ENCODE peak calls at places on chromosomes 1 and 21, in five cellular contexts. K, V, P, W and N are unnamed samples.

GRCh38 chr1:51518033-51518729 is 885 bp downstream of the EPS15 start:
- DNase-seq in P (peak), V (peak), K (peak), W (peak), N (peak)

GRCh38 chr1:91920001-91920400 is 29.2 kb upstream of the BRDT start:
- DNase-seq in W (no peak), P (no peak), V (no peak), K (no peak), N (no peak)

GRCh38 chr1:239317948-239318347 is 68.4 kb upstream of the CHRM3 start:
- DNase-seq in K (no peak), V (no peak), W (no peak), P (no peak), N (no peak)

GRCh38 chr1:201739492-201740085 is 89.4 kb upstream of the IPO9 start:
- DNase-seq in P (peak), W (peak), K (peak), V (peak), N (no peak)

GRCh38 chr1:22412932-22413727 is 38.5 kb upstream of the ZBTB40 start:
- DNase-seq in W (peak), V (no peak), K (peak), P (no peak), N (no peak)

GRCh38 chr1:76040327-76040868 is 34.1 kb upstream of the ST6GALNAC3 start:
- DNase-seq in K (no peak), P (peak), V (no peak), W (peak), N (no peak)

GRCh38 chr1:31348449-31348848 is 24.4 kb downstream of the FABP3 start:
- DNase-seq in K (no peak), V (no peak), W (no peak), P (no peak), N (no peak)

GRCh38 chr1:155124503-155125463 is 2.9 kb upstream of the EFNA1 start:
- DNase-seq in K (peak), P (peak), W (peak), V (no peak), N (no peak)

GRCh38 chr1:47688161-47688560 is 250.3 kb downstream of the FOXD2 start:
- DNase-seq in P (no peak), V (no peak), W (no peak), K (no peak), N (no peak)

GRCh38 chr1:42183210-42183609 is 18.7 kb upstream of the GUCA2A start:
- DNase-seq in V (no peak), P (no peak), K (no peak), W (no peak), N (no peak)

GRCh38 chr1:203186091-203186445 is 436 bp downstream of the CHI3L1 start:
- DNase-seq in W (no peak), K (no peak), V (no peak), P (no peak), N (no peak)

GRCh38 chr1:54929700-54930099 is 42.7 kb upstream of the DHCR24 start:
- DNase-seq in V (no peak), W (no peak), P (no peak), K (no peak), N (no peak)

GRCh38 chr1:156767879-156768608 is 709 bp downstream of the PRCC start:
- DNase-seq in P (no peak), V (peak), W (peak), K (peak), N (no peak)

GRCh38 chr1:117346206-117346928 is 20.9 kb upstream of the MAN1A2 start:
- DNase-seq in P (peak), K (peak), V (no peak), W (peak), N (no peak)

GRCh38 chr1:31592132-31592531 is 15.8 kb downstream of the TINAGL1 start:
- DNase-seq in V (no peak), W (no peak), P (no peak), K (no peak), N (no peak)

GRCh38 chr1:95332754-95333153 is 98.7 kb downstream of the RWDD3 start:
- DNase-seq in P (no peak), K (no peak), W (no peak), V (no peak), N (no peak)

GRCh38 chr1:170309389-170310013 is 163.7 kb downstream of the NTMT2 start:
- DNase-seq in K (no peak), P (peak), W (peak), V (no peak), N (no peak)

GRCh38 chr1:153597206-153597605 is 15.7 kb downstream of the S100A16 start:
- DNase-seq in W (no peak), K (peak), V (no peak), P (no peak), N (no peak)

GRCh38 chr1:226110249-226111108 is 48.0 kb downstream of the H3-3A start:
- DNase-seq in P (peak), K (peak), W (peak), V (peak), N (peak)

GRCh38 chr1:198496216-198497143 is 44.0 kb downstream of the ATP6V1G3 start:
- DNase-seq in W (no peak), P (peak), V (no peak), K (peak), N (no peak)

GRCh38 chr1:222028151-222028550 is 286.3 kb upstream of the DUSP10 start:
- DNase-seq in K (no peak), W (peak), V (no peak), P (no peak), N (no peak)

GRCh38 chr1:241611063-241611462 is 29.1 kb downstream of the CHML start:
- DNase-seq in W (peak), P (peak), K (peak), V (no peak), N (peak)

GRCh38 chr1:215568287-215568692 is 1.2 kb downstream of the KCTD3 start:
- DNase-seq in V (peak), W (no peak), K (no peak), P (peak), N (no peak)

GRCh38 chr21:36156339-36156814 is 247 bp upstream of the DOP1B start:
- DNase-seq in K (peak), V (peak), P (peak), W (peak), N (peak)

GRCh38 chr1:8427986-8428385 is 110.1 kb downstream of the SLC45A1 start:
- DNase-seq in K (no peak), W (no peak), P (no peak), V (peak), N (peak)

GRCh38 chr1:234721476-234722266 is 111.7 kb upstream of the IRF2BP2 start:
- DNase-seq in W (no peak), V (peak), K (no peak), P (peak), N (peak)

GRCh38 chr1:233081686-233082085 is 131.3 kb downstream of the NTPCR start:
- DNase-seq in P (peak), K (peak), W (peak), V (no peak), N (no peak)

GRCh38 chr1:23376890-23377811 is 7.5 kb upstream of the ZNF436 start:
- DNase-seq in K (peak), W (no peak), V (no peak), P (peak), N (no peak)

GRCh38 chr1:207805841-207806421 is 54.1 kb downstream of the CD46 start:
- DNase-seq in V (peak), P (peak), W (no peak), K (peak), N (no peak)

GRCh38 chr1:28343405-28343804 is 14.6 kb downstream of the MED18 start:
- DNase-seq in K (peak), W (peak), P (no peak), V (no peak), N (no peak)

GRCh38 chr1:192588546-192588945 is 13.0 kb downstream of the RGS1 start:
- DNase-seq in P (no peak), K (no peak), W (no peak), V (no peak), N (no peak)

GRCh38 chr1:159161001-159161718 is 10.3 kb upstream of the CADM3 start:
- DNase-seq in K (peak), P (peak), W (peak), V (peak), N (peak)

GRCh38 chr21:35573472-35574389 is 486.6 kb downstream of the SETD4 start:
- DNase-seq in K (no peak), P (peak), W (no peak), V (no peak), N (no peak)

GRCh38 chr21:35933466-35933865 is 126.9 kb downstream of the SETD4 start:
- DNase-seq in P (peak), V (no peak), K (peak), W (peak), N (no peak)

GRCh38 chr1:234863596-234863995 is 253.6 kb upstream of the IRF2BP2 start:
- DNase-seq in V (no peak), W (no peak), P (peak), K (peak), N (no peak)